ENCODE peak calls at places on chromosome 6, in six cellular contexts. F, C, R, J, V and H are unnamed samples.

GRCh38 chr6:69953491-69953890 is 87.1 kb downstream of the COL19A1 start:
- DNase-seq in V (no peak), J (no peak), F (no peak), R (no peak), C (no peak), H (no peak)

GRCh38 chr6:12903246-12903645 is 186.7 kb downstream of the PHACTR1 start:
- DNase-seq in C (no peak), R (no peak), V (no peak), F (no peak), J (no peak), H (no peak)

GRCh38 chr6:136360783-136361182 is 71.1 kb upstream of the BCLAF1 start:
- DNase-seq in R (no peak), C (no peak), J (no peak), F (no peak), V (no peak), H (no peak)

GRCh38 chr6:118207947-118208346 is 300.9 kb downstream of the SLC35F1 start:
- DNase-seq in F (no peak), C (no peak), J (no peak), R (no peak), V (no peak), H (no peak)

GRCh38 chr6:156502969-156503504 is 274.1 kb upstream of the ARID1B start:
- DNase-seq in V (no peak), F (no peak), R (no peak), J (no peak), C (no peak), H (peak)

GRCh38 chr6:132461958-132462357 is 51.0 kb downstream of the STX7 start:
- DNase-seq in J (no peak), F (no peak), R (no peak), C (no peak), V (no peak), H (no peak)

GRCh38 chr6:7821426-7821825 is 89.2 kb downstream of the TXNDC5 start:
- DNase-seq in F (no peak), J (no peak), C (no peak), V (no peak), R (no peak), H (no peak)

GRCh38 chr6:149285626-149286025 is 31.9 kb upstream of the TAB2 start:
- DNase-seq in F (no peak), R (no peak), V (no peak), J (no peak), C (no peak), H (no peak)

GRCh38 chr6:8539446-8539845 is 104.1 kb upstream of the SLC35B3 start:
- DNase-seq in R (no peak), C (no peak), J (peak), V (peak), F (no peak), H (no peak)

GRCh38 chr6:110557226-110557625 is 80.8 kb upstream of the SLC22A16 start:
- DNase-seq in F (no peak), J (no peak), V (no peak), C (no peak), R (no peak), H (no peak)

GRCh38 chr6:107561325-107561724 is 71.4 kb downstream of the SOBP start:
- DNase-seq in F (no peak), C (no peak), V (no peak), R (no peak), J (no peak), H (no peak)
- TF ChIP-seq ZNF274 in F (no peak), C (no peak), V (no peak), R (no peak), J (no peak), H (no peak)

GRCh38 chr6:4059115-4059777 is 19.7 kb downstream of the FAM217A start:
- DNase-seq in J (no peak), V (peak), R (no peak), F (peak), C (no peak), H (no peak)

GRCh38 chr6:4057036-4057435 is 21.9 kb downstream of the FAM217A start:
- DNase-seq in J (no peak), V (no peak), F (no peak), C (no peak), R (no peak), H (no peak)

DNA sequence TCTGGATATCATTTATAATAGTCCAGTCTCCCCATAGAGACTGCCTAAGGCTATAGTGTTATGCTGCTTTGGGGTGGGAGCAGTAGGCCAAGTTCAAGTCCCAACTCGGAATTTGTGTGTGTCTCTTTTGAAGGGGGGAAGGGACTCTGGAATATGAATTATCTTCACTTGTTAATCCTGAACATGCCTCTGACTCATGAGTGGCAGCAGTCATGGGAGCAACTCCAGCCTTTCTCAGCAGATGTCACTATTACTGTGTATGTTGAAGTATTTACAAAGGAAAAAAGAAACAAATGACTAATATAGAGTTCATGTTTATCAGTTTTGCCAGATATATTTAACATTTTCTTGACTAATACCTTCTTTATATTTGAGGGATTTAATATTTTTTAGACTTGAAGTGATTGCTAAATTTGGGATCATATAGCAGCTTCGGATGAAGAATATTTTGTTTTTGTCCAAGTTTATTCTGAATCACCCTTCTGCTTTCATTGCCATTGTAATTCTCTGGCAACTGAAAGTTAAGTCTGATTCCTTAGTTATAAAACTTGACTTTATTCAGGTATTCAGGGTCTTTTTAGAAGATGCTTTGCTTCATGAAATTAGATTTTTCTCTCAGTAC is 23.4 kb downstream of the FAM217A start:
- DNase-seq in J (peak), V (peak), R (no peak), C (no peak), F (peak), H (no peak)
- TF ChIP-seq ZNF274 in J (no peak), V (no peak), R (no peak), C (no peak), F (no peak), H (no peak)

GRCh38 chr6:108897371-108897770 is 49.1 kb downstream of the ARMC2 start:
- DNase-seq in C (no peak), V (no peak), J (peak), F (no peak), R (no peak), H (no peak)

GRCh38 chr6:108895591-108895990 is 47.4 kb downstream of the ARMC2 start:
- DNase-seq in F (no peak), R (no peak), J (no peak), V (no peak), C (no peak), H (no peak)

DNA sequence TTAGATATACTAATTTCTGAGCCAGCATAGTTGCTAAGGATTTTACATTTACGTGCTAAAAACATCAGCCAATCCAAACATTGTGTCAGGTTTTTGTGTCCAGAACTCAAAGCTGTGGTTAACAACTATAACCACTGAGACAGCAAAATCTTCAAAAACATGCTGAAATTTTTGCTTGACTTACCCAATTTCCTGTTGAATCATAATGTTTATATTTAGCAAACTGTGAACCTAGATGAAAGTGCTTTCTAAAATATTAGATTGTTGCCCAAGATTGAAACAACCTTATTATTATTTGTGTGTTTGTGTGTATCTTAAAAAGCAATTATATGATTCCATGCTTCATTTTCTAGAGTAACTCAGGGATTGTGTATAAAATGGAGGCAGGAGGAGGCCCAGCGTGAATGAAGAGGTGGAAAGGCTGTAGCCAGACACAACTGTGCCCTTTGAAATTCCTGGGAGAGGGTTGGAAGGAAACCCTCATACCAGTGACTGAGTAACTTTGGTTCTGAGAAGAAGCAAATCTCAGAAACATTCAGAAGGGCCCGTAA is 48.0 kb downstream of the ARMC2 start:
- DNase-seq in C (no peak), V (no peak), R (no peak), F (no peak), J (no peak), H (no peak)
- TF ChIP-seq ZNF274 in C (no peak), V (no peak), R (no peak), F (no peak), J (no peak), H (no peak)

GRCh38 chr6:22145823-22146379 is 150.9 kb downstream of the PRL start:
- DNase-seq in F (no peak), R (no peak), J (no peak), C (no peak), V (no peak), H (peak)
- TF ChIP-seq ZNF274 in F (no peak), R (no peak), J (no peak), C (no peak), V (no peak), H (no peak)